ENCODE peak calls at places on chromosomes 11 and 22, in six cellular contexts. C is NCI-H446, X is fibroblast of lung, B is T-cell, W is NCI-H1105, O is T-helper 9 cell. K is an unnamed sample.

GRCh38 chr11:60739114-60739513 is 14.6 kb downstream of the MS4A18 start:
- DNase-seq in C (no peak), B (no peak), X (no peak), O (no peak), W (no peak), K (no peak)

GRCh38 chr22:32622004-32622761 is 147.6 kb downstream of the FBXO7 start:
- DNase-seq in O (no peak), B (no peak), W (no peak), C (no peak), X (peak), K (no peak)

GRCh38 chr11:70948855-70949551 is 303.4 kb downstream of the SHANK2 start:
- DNase-seq in B (no peak), O (no peak), W (peak), C (no peak), X (no peak), K (peak)

GRCh38 chr11:20671856-20672546 is 2.6 kb downstream of the NELL1 start:
- DNase-seq in W (peak), B (no peak), O (no peak), X (no peak), C (no peak), K (peak)

GRCh38 chr11:77191823-77192495 is 63.9 kb downstream of the MYO7A start:
- DNase-seq in X (peak), W (peak), O (no peak), B (peak), C (no peak), K (peak)

GRCh38 chr11:70539360-70540095 is 141.2 kb downstream of the CTTN start:
- DNase-seq in C (no peak), X (no peak), O (no peak), B (no peak), W (no peak), K (no peak)

GRCh38 chr11:110366234-110366633 is 63.5 kb upstream of the FDX1 start:
- DNase-seq in W (peak), O (no peak), X (peak), B (no peak), C (no peak), K (peak)

GRCh38 chr11:10455637-10456487 is 798 bp downstream of the AMPD3 start:
- DNase-seq in B (peak), C (no peak), W (peak), O (peak), X (peak), K (peak)

GRCh38 chr11:2204361-2205213 is 33.0 kb upstream of the TH start:
- DNase-seq in W (no peak), B (no peak), X (no peak), O (no peak), C (no peak), K (no peak)

GRCh38 chr22:41848468-41848867 is 15.6 kb downstream of the SREBF2 start:
- DNase-seq in B (no peak), C (no peak), X (peak), O (no peak), W (no peak), K (no peak)

GRCh38 chr11:111368285-111368560 is 10.9 kb downstream of the POU2AF1 start:
- DNase-seq in B (no peak), X (no peak), W (no peak), C (no peak), O (no peak), K (no peak)

GRCh38 chr11:128891410-128891861 is 280 bp downstream of the KCNJ5 start:
- DNase-seq in W (no peak), B (no peak), X (peak), C (no peak), O (no peak), K (no peak)

GRCh38 chr22:38230108-38230825 is 28.5 kb downstream of the MAFF start:
- DNase-seq in X (peak), C (no peak), O (peak), B (peak), W (no peak), K (no peak)

GRCh38 chr11:95925011-95925410 is 1.1 kb upstream of the MTMR2 start:
- DNase-seq in B (no peak), O (no peak), W (no peak), X (peak), C (no peak), K (no peak)

GRCh38 chr11:19392321-19392720 is 151.6 kb upstream of the E2F8 start:
- DNase-seq in O (no peak), W (no peak), C (no peak), B (no peak), X (no peak), K (no peak)

GRCh38 chr11:18063131-18063530 is 17.1 kb upstream of the TPH1 start:
- DNase-seq in W (no peak), B (no peak), O (no peak), C (no peak), X (no peak), K (peak)

GRCh38 chr11:16603890-16604783 is 134.3 kb upstream of the C11orf58 start:
- DNase-seq in X (peak), W (no peak), C (no peak), B (no peak), O (no peak), K (peak)

GRCh38 chr11:23078289-23078971 is 218.2 kb upstream of the CCDC179 start:
- DNase-seq in X (peak), C (no peak), B (no peak), W (no peak), O (no peak), K (no peak)

GRCh38 chr22:42300286-42301071 is 30.0 kb upstream of the TCF20 start:
- DNase-seq in O (peak), W (no peak), X (no peak), B (peak), C (no peak), K (no peak)

GRCh38 chr11:115247404-115247803 is 256.8 kb downstream of the CADM1 start:
- DNase-seq in X (no peak), B (no peak), O (no peak), W (no peak), C (no peak), K (no peak)

GRCh38 chr11:63520606-63521170 is 14.8 kb downstream of the LGALS12 start:
- DNase-seq in X (no peak), B (no peak), C (no peak), W (no peak), O (no peak), K (no peak)

GRCh38 chr22:46881373-46882118 is 119.1 kb downstream of the TBC1D22A start:
- DNase-seq in C (no peak), W (no peak), O (no peak), B (no peak), X (peak), K (no peak)

GRCh38 chr11:124122123-124122522 is 6.9 kb downstream of the VWA5A start:
- DNase-seq in C (no peak), W (no peak), B (no peak), O (no peak), X (no peak), K (no peak)

GRCh38 chr22:23302171-23303002 is 122.1 kb downstream of the BCR start:
- DNase-seq in X (no peak), B (no peak), W (no peak), C (no peak), O (no peak), K (no peak)

GRCh38 chr22:26429458-26430238 is 588 bp downstream of the ASPHD2 start:
- DNase-seq in C (no peak), W (no peak), B (no peak), X (no peak), O (no peak), K (no peak)

GRCh38 chr11:103257360-103257759 is 148.1 kb downstream of the DYNC2H1 start:
- DNase-seq in X (peak), W (peak), B (no peak), C (no peak), O (no peak), K (no peak)

GRCh38 chr11:45500457-45500856 is 165.0 kb downstream of the CHST1 start:
- DNase-seq in B (no peak), O (no peak), C (no peak), X (no peak), W (no peak), K (no peak)

GRCh38 chr11:105986554-105986953 is 35.5 kb downstream of the MSANTD4 start:
- DNase-seq in X (no peak), W (no peak), C (no peak), B (no peak), O (no peak), K (no peak)

K was measured in NCI-H774.